ENCODE peak calls at places on chromosome 19, in seven cellular contexts. F is stimulated activated CD4-positive, alpha-beta T cell treated with anti-CD3 and anti-CD28 coated beads, Interleukin-4, amount 100 ng/mL, for 24 hours; O is heart right ventricle; U is activated CD4-positive, alpha-beta T cell treated with anti-CD3 and anti-CD28 coated beads, Interleukin-2, amount 50 U/mL, for 24 hours; B is SJSA1; V is foreskin fibroblast; H is IMR-90. G is an unnamed sample.

GRCh38 chr19:54432144-54432738 is 16.8 kb upstream of the LENG8 start:
- DNase-seq in F (no peak), V (no peak), B (no peak), O (no peak), H (no peak), U (no peak), G (no peak)

GRCh38 chr19:15456871-15457700 is 7.3 kb downstream of the RASAL3 start:
- DNase-seq in U (no peak), F (no peak), B (no peak), V (no peak), H (no peak), O (no peak), G (no peak)

GRCh38 chr19:48683349-48683748 is 10.5 kb upstream of the NTN5 start:
- DNase-seq in O (peak; percentile 62), U (no peak), F (no peak), V (no peak), B (no peak), H (peak; percentile 19), G (peak; percentile 80)

GRCh38 chr19:45767881-45768643 is 990 bp downstream of the SIX5 start:
- DNase-seq in V (peak; percentile 65), U (no peak), B (peak; percentile 75), F (no peak), H (peak; percentile 65), O (peak; percentile 72), G (peak; percentile 81)

GRCh38 chr19:13902993-13903555 is 2.8 kb downstream of the BRME1 start:
- DNase-seq in B (no peak), U (no peak), O (no peak), F (peak; percentile 46), V (no peak), H (no peak), G (no peak)

GRCh38 chr19:35509861-35510625 is 3.4 kb downstream of the DMKN start:
- DNase-seq in V (no peak), O (peak; percentile 79), B (peak; percentile 59), U (peak; percentile 62), F (peak; percentile 79), H (peak; percentile 22), G (peak; percentile 88)

GRCh38 chr19:5609881-5610280 is 12.7 kb downstream of the SAFB2 start:
- DNase-seq in H (no peak), F (no peak), B (no peak), U (no peak), V (no peak), O (no peak), G (no peak)

GRCh38 chr19:19443902-19444693 is 38.6 kb downstream of the GATAD2A start:
- DNase-seq in B (no peak), F (no peak), V (no peak), O (no peak), U (no peak), H (no peak), G (no peak)

GRCh38 chr19:35673121-35673804 is 6.9 kb downstream of the UPK1A start:
- DNase-seq in O (peak; percentile 20), U (peak; percentile 21), V (peak; percentile 59), H (peak; percentile 62), F (peak; percentile 57), B (peak; percentile 39), G (no peak)